ENCODE peak calls at places on chromosomes 13 and 19, in four cellular contexts. One of them, this sample, is unnamed.

GRCh38 chr13:48682452-48682851 is 28.7 kb downstream of the CYSLTR2 start:
- DNase-seq in lung: no peak
- DNase-seq in psoas muscle: no peak
- DNase-seq in astrocyte of the spinal cord: no peak
- DNase-seq in this sample: no peak

GRCh38 chr13:78862460-78862859 is 203.5 kb upstream of the OBI1 start:
- DNase-seq in lung: no peak
- DNase-seq in psoas muscle: no peak
- DNase-seq in astrocyte of the spinal cord: no peak
- DNase-seq in this sample: no peak

GRCh38 chr13:25608181-25608580 is 236.4 kb downstream of the ATP8A2 start:
- DNase-seq in lung: no peak
- DNase-seq in psoas muscle: no peak
- DNase-seq in astrocyte of the spinal cord: no peak
- DNase-seq in this sample: no peak

GRCh38 chr19:43739836-43740235 is 14.9 kb downstream of the SMG9 start:
- DNase-seq in lung: no peak
- DNase-seq in psoas muscle: no peak
- DNase-seq in astrocyte of the spinal cord: no peak
- DNase-seq in this sample: no peak

GRCh38 chr19:38734426-38735256 is 9.6 kb downstream of the CAPN12 start:
- DNase-seq in lung: no peak
- DNase-seq in psoas muscle: no peak
- DNase-seq in astrocyte of the spinal cord: peak
- DNase-seq in this sample: no peak

GRCh38 chr19:6101991-6102390 is 8.3 kb downstream of the RFX2 start:
- DNase-seq in lung: no peak
- DNase-seq in psoas muscle: no peak
- DNase-seq in astrocyte of the spinal cord: no peak
- DNase-seq in this sample: no peak

GRCh38 chr13:28636677-28637317 is 22.1 kb upstream of the POMP start:
- DNase-seq in lung: peak
- DNase-seq in psoas muscle: no peak
- DNase-seq in astrocyte of the spinal cord: peak
- DNase-seq in this sample: no peak

GRCh38 chr19:36030264-36031148 is 2.2 kb downstream of the CLIP3 start:
- DNase-seq in lung: no peak
- DNase-seq in psoas muscle: no peak
- DNase-seq in astrocyte of the spinal cord: no peak
- DNase-seq in this sample: no peak

GRCh38 chr19:49890349-49891311 is 6.1 kb downstream of the IL4I1 start:
- DNase-seq in lung: no peak
- DNase-seq in psoas muscle: no peak
- DNase-seq in astrocyte of the spinal cord: no peak
- DNase-seq in this sample: no peak

GRCh38 chr13:70502944-70503343 is 394.7 kb upstream of the KLHL1 start:
- DNase-seq in lung: no peak
- DNase-seq in psoas muscle: no peak
- DNase-seq in astrocyte of the spinal cord: no peak
- DNase-seq in this sample: no peak

GRCh38 chr19:49954933-49955332 is 6.0 kb downstream of the SIGLEC11 start:
- DNase-seq in lung: no peak
- DNase-seq in psoas muscle: no peak
- DNase-seq in astrocyte of the spinal cord: no peak
- DNase-seq in this sample: no peak

GRCh38 chr19:45469132-45469834 is 1.5 kb downstream of the FOSB start:
- DNase-seq in lung: peak
- DNase-seq in psoas muscle: peak
- DNase-seq in astrocyte of the spinal cord: peak
- DNase-seq in this sample: peak

GRCh38 chr19:7636691-7637373 is at the start of gene STXBP2:
- DNase-seq in lung: peak
- DNase-seq in psoas muscle: peak
- DNase-seq in astrocyte of the spinal cord: no peak
- DNase-seq in this sample: peak

GRCh38 chr19:23382955-23383354 is 12.3 kb downstream of the ZNF91 start:
- DNase-seq in lung: no peak
- DNase-seq in psoas muscle: no peak
- DNase-seq in astrocyte of the spinal cord: no peak
- DNase-seq in this sample: no peak

DNA sequence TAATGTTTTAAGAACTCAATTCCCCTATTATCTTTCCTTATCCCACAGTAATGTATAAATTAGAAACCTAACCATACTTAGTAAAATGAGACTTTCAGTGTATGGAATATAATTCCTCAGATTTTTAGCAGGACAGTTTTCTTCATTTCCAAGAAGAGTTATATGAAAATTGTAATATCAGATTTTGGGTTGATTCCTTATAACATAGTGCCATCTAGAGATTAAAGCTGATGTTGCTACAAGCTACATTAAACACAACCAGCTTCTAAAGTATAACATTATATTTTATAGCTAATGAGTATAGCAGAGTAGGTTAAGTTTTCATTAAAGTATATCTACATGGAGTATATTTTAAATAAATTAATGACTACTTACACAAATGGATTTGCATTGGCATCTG is 99.7 kb upstream of the MIR17HG start:
- DNase-seq in lung: no peak
- DNase-seq in psoas muscle: no peak
- DNase-seq in astrocyte of the spinal cord: peak
- DNase-seq in this sample: no peak
- TF ChIP-seq CTCF in lung: no peak
- TF ChIP-seq CTCF in psoas muscle: peak
- TF ChIP-seq CTCF in astrocyte of the spinal cord: peak
- TF ChIP-seq CTCF in this sample: no peak

GRCh38 chr19:17314007-17314589 is 4.7 kb downstream of the DDA1 start:
- DNase-seq in lung: no peak
- DNase-seq in psoas muscle: no peak
- DNase-seq in astrocyte of the spinal cord: no peak
- DNase-seq in this sample: no peak
- TF ChIP-seq CTCF in lung: no peak
- TF ChIP-seq CTCF in psoas muscle: no peak
- TF ChIP-seq CTCF in astrocyte of the spinal cord: no peak
- TF ChIP-seq CTCF in this sample: no peak

GRCh38 chr13:51479199-51479523 is 26.3 kb upstream of the INTS6 start:
- DNase-seq in lung: no peak
- DNase-seq in psoas muscle: no peak
- DNase-seq in astrocyte of the spinal cord: peak
- DNase-seq in this sample: no peak

GRCh38 chr13:51477149-51477548 is 24.3 kb upstream of the INTS6 start:
- DNase-seq in lung: no peak
- DNase-seq in psoas muscle: no peak
- DNase-seq in astrocyte of the spinal cord: no peak
- DNase-seq in this sample: no peak

GRCh38 chr13:51478418-51479198 is 25.8 kb upstream of the INTS6 start:
- DNase-seq in lung: no peak
- DNase-seq in psoas muscle: no peak
- DNase-seq in astrocyte of the spinal cord: no peak
- DNase-seq in this sample: no peak

GRCh38 chr13:51475727-51476521 is 23.1 kb upstream of the INTS6 start:
- DNase-seq in lung: no peak
- DNase-seq in psoas muscle: no peak
- DNase-seq in astrocyte of the spinal cord: peak
- DNase-seq in this sample: no peak

DNA sequence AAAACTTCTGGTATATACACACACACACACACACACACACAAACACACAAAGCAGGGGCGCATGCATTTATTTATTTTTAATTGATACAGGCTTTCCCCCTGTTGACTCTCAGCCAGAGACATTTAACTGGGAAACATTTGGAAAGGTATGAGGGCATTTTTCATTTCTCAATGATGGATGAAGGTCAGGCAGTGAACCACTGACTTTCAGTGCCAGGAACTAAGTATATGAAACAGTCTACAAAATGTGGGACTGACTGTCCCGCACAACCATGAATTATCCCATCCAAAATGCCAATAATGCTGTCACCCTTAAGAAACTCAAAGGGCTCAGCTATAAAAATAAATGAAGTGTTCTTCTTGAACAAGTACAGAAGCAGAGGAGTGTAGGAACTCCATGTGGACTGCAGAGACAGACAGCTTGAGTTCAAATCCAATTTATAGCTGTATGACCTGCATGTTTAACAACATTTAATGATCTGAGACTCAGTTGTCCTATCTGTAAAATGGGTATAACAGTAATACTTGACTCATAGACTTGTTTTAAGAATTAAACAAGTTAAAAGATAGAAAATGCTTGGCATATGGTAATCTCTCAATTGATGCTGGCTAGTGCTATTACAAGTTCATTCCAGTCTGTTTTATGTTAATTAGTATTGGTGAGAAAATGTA is 25.0 kb upstream of the INTS6 start:
- DNase-seq in lung: no peak
- DNase-seq in psoas muscle: no peak
- DNase-seq in astrocyte of the spinal cord: no peak
- DNase-seq in this sample: no peak
- TF ChIP-seq CTCF in lung: no peak
- TF ChIP-seq CTCF in psoas muscle: no peak
- TF ChIP-seq CTCF in astrocyte of the spinal cord: no peak
- TF ChIP-seq CTCF in this sample: no peak

GRCh38 chr19:29596885-29597525 is 9.1 kb upstream of the POP4 start:
- DNase-seq in lung: no peak
- DNase-seq in psoas muscle: no peak
- DNase-seq in astrocyte of the spinal cord: peak
- DNase-seq in this sample: no peak
- TF ChIP-seq CTCF in lung: no peak
- TF ChIP-seq CTCF in psoas muscle: no peak
- TF ChIP-seq CTCF in astrocyte of the spinal cord: peak
- TF ChIP-seq CTCF in this sample: no peak

DNA sequence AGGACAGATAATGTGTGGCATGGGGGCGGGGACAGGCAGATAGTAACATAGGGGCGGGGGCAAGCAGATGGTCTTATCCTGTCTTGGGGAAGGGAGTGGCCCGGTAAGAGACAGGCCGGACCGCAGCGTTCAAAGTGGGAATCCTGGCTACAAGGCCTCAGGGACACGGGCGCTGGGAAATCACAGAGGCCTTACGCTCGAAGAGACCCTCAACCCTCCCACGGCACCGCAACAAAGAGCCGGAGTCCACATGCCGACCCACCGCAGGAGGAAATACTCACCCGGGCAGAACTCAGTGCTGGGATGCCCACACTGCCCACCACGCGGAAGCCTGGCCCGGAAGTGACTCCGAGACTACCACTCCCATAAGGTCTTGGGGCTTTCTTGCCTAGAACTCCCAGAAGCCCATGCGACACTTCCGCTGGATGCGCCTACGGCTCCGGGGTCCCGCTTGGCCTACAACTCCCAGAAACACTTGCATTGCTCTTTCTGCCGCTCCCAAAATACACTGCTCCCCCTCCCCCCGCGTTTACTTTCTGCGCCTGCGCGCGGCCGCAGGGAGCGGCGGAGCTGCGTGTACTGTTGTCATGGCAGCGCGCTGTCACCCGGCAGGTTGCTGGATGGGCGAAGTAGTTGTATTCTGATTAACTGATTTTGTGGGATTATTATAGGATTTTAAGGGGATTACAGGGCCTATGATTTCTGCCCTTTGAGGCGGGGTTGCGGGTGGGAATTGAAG is at the start of gene CTU1:
- DNase-seq in lung: peak
- DNase-seq in psoas muscle: peak
- DNase-seq in astrocyte of the spinal cord: peak
- DNase-seq in this sample: peak
- TF ChIP-seq CTCF in lung: no peak
- TF ChIP-seq CTCF in psoas muscle: no peak
- TF ChIP-seq CTCF in astrocyte of the spinal cord: no peak
- TF ChIP-seq CTCF in this sample: no peak

GRCh38 chr19:55339225-55340143 is at the start of gene KMT5C:
- DNase-seq in lung: peak
- DNase-seq in psoas muscle: peak
- DNase-seq in astrocyte of the spinal cord: peak
- DNase-seq in this sample: peak
- TF ChIP-seq CTCF in lung: no peak
- TF ChIP-seq CTCF in psoas muscle: peak
- TF ChIP-seq CTCF in astrocyte of the spinal cord: peak
- TF ChIP-seq CTCF in this sample: no peak